ENCODE peak calls at places on chromosomes 5 and 9, in seven cellular contexts. K is lung, A is fibroblast of pulmonary artery, J is lower leg skin, B is upper lobe of right lung, L is tibial artery, V is IMR-90. T is an unnamed sample.
A peak's percentile ranks its signal among the peaks of the same experiment; 100 is the strongest.

GRCh38 chr5:176995896-176996767 is 10.4 kb downstream of the UIMC1 start:
- DNase-seq in K (no peak), A (peak; percentile 88), J (no peak), B (no peak), L (no peak), V (peak; percentile 79), T (peak; percentile 87)

GRCh38 chr5:146463446-146463845 is 16.3 kb downstream of the TCERG1 start:
- DNase-seq in K (no peak), A (no peak), J (no peak), B (no peak), L (no peak), V (no peak), T (no peak)

GRCh38 chr5:71483355-71483754 is 27.9 kb downstream of the BDP1 start:
- DNase-seq in K (no peak), A (peak; percentile 75), J (no peak), B (no peak), L (no peak), V (peak; percentile 92), T (peak; percentile 63)

GRCh38 chr5:120655828-120656435 is 191.8 kb downstream of the PRR16 start:
- DNase-seq in K (peak; percentile 41), A (peak; percentile 38), J (peak; percentile 16), B (no peak), L (no peak), V (peak; percentile 22), T (peak; percentile 32)

GRCh38 chr9:34552606-34552981 is 29.8 kb upstream of the ENHO start:
- DNase-seq in K (no peak), A (no peak), J (no peak), B (peak; percentile 37), L (no peak), V (no peak), T (no peak)

GRCh38 chr5:79235578-79236363 is at the start of gene JMY:
- DNase-seq in K (peak; percentile 81), A (peak; percentile 86), J (peak; percentile 85), B (peak; percentile 94), L (peak; percentile 90), V (peak; percentile 85), T (peak; percentile 82)

GRCh38 chr9:6034954-6035353 is 19.5 kb upstream of the RANBP6 start:
- DNase-seq in K (no peak), A (no peak), J (no peak), B (no peak), L (no peak), V (no peak), T (no peak)

GRCh38 chr5:96344678-96345612 is 88.1 kb downstream of the PCSK1 start:
- DNase-seq in K (no peak), A (peak; percentile 94), J (no peak), B (no peak), L (no peak), V (peak; percentile 86), T (peak; percentile 84)

GRCh38 chr5:76641514-76642120 is 18.4 kb upstream of the F2RL2 start:
- DNase-seq in K (peak; percentile 34), A (peak; percentile 85), J (peak; percentile 51), B (no peak), L (peak; percentile 79), V (peak; percentile 79), T (peak; percentile 80)

GRCh38 chr9:69243116-69243515 is 69.0 kb downstream of the TJP2 start:
- DNase-seq in K (no peak), A (no peak), J (no peak), B (no peak), L (no peak), V (no peak), T (no peak)

GRCh38 chr5:40799248-40799647 is 1.1 kb upstream of the PRKAA1 start:
- DNase-seq in K (no peak), A (no peak), J (no peak), B (no peak), L (no peak), V (peak; percentile 33), T (no peak)
- H3K4me3 ChIP-seq in K (no peak overlapping the region), A (peak overlapping the region; percentile 96), J (no peak overlapping the region), B (peak overlapping the region; percentile 89), L (peak overlapping the region; percentile 89), V (peak overlapping the region; percentile 85), T (peak overlapping the region; percentile 75)

DNA sequence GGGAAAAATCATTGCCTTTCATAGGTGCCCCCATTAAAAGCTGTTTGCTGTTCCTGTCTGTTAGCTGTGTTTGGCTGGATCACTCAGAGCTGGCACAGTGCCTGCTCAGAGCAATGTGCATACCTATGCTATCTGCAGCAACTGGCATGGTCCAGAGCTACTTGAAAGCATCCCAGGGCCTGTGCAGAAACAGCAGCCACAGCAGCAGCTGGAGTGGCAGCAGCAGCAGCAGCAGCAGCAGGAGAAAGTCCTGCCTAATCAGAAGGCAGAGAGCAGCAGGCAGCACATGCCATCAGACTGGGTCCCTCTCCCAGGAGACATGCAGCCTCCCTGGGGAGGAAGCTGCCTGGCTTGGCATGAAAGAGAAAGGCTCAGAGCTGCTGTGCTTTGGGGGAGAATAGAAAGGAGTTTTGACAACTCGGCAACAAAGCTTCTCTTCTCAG is 243.8 kb upstream of the WWC1 start:
- DNase-seq in K (no peak), A (no peak), J (no peak), B (no peak), L (no peak), V (no peak), T (no peak)
- TF ChIP-seq CTCF in K (no peak), A (no peak), J (no peak), B (no peak), L (no peak), V (no peak), T (no peak)

GRCh38 chr9:33290994-33291397 is 680 bp downstream of the NFX1 start:
- DNase-seq in K (no peak), A (no peak), J (no peak), B (no peak), L (no peak), V (peak; percentile 91), T (no peak)

GRCh38 chr9:33297455-33297854 is 7.1 kb downstream of the NFX1 start:
- DNase-seq in K (peak; percentile 38), A (no peak), J (peak; percentile 22), B (no peak), L (peak; percentile 66), V (no peak), T (no peak)

GRCh38 chr9:33293782-33294181 is 3.5 kb downstream of the NFX1 start:
- DNase-seq in K (no peak), A (no peak), J (no peak), B (no peak), L (no peak), V (no peak), T (no peak)

GRCh38 chr9:33295571-33295970 is 5.3 kb downstream of the NFX1 start:
- DNase-seq in K (no peak), A (no peak), J (no peak), B (no peak), L (no peak), V (no peak), T (no peak)

DNA sequence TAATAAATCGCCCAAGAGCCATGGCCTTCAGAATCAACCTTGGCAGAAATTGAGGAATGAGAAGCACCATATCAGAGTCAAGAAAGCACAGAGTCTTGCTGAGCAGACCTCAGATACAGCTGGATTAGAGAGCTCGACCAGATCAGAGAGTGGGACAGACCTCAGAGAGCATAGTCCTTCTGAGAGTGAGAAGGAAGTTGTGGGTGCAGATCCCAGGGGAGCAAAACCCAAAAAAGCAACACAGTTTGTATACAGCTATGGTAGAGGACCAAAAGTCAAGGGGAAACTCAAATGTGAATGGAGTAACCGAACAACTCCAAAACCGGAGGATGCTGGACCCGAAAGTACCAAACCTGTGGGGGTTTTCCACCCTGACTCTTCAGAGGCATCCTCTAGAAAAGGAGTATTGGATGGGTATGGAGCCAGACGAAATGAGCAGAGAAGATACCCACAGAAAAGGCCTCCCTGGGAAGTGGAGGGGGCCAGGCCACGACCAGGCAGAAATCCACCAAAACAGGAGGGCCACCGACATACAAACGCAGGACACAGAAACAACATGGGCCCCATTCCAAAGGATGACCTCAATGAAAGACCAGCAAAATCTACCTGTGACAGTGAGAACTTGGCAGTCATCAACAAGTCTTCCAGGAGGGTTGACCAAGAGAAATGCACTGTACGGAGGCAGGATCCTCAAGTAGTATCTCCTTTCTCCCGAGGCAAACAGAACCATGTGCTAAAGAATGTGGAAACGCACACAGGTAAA is 4.5 kb downstream of the NFX1 start:
- DNase-seq in K (no peak), A (no peak), J (no peak), B (no peak), L (no peak), V (no peak), T (no peak)
- H3K4me3 ChIP-seq in K (no peak overlapping the region), A (no peak overlapping the region), J (no peak overlapping the region), B (no peak overlapping the region), L (no peak overlapping the region), V (no peak overlapping the region), T (no peak overlapping the region)

DNA sequence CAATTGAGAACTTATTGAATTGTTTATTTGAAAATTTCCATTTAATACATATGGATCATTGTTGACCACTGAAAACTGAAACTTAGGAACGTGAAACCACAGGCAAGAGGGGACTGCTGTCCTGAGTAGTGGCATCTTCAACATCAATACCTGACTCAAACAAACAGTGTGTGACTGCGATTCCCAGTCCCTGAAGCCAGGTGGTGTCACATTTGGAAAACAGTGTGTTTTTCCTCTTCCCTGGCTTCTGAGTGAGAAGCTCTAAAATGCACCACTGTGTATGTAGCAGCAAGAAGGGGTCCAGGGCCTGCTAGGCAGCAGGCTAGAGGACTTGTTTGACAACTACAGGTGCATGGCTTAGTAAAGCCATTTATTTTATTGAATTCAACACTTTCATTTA is 10.8 kb downstream of the GAPT start:
- DNase-seq in K (no peak), A (no peak), J (no peak), B (no peak), L (no peak), V (no peak), T (no peak)
- TF ChIP-seq CTCF in K (no peak), A (no peak), J (no peak), B (no peak), L (no peak), V (no peak), T (no peak)

GRCh38 chr9:133606722-133607053 is 2.5 kb downstream of the FAM163B start:
- DNase-seq in K (no peak), A (no peak), J (no peak), B (no peak), L (no peak), V (no peak), T (no peak)
- H3K4me3 ChIP-seq in K (no peak overlapping the region), A (no peak overlapping the region), J (no peak overlapping the region), B (no peak overlapping the region), L (no peak overlapping the region), V (no peak overlapping the region), T (no peak overlapping the region)

GRCh38 chr5:55254802-55255201 is 21.4 kb upstream of the CCNO start:
- DNase-seq in K (no peak), A (no peak), J (no peak), B (no peak), L (no peak), V (no peak), T (no peak)
- TF ChIP-seq CTCF in K (no peak), A (no peak), J (no peak), B (no peak), L (no peak), V (no peak), T (no peak)

DNA sequence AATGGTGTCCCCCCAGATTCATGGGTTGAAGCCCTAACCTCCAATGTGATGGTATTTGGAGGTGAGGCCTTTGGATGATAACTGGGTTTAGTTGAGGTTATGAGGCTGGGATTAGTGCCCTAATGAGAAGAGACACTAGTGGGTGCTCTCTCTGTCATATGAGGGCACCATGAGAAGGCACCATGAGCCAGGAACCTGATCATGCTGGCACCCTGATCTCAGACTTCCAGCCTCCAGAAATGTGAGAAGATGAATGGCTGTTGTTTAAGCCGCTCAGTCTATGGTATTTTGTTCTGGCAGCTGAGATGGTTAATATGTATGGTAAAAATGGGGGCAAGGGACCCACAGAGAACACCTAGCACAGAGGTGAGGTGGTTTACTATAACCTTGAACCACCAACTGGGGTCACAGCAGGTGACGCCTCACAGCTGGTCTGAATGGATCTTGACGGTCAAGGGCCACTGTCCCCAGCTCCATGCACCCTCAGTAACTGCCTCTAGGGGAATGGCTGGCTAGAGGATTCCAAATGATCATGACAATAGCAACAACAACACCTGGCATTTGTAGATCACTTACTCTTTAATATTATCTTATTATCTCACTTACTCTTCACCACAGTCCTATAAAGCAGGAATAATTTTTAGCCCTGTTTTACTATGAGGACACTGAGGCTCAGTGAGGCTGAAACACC is 57.1 kb downstream of the FOXI1 start:
- DNase-seq in K (no peak), A (no peak), J (no peak), B (no peak), L (no peak), V (no peak), T (no peak)
- H3K4me3 ChIP-seq in K (no peak overlapping the region), A (no peak overlapping the region), J (no peak overlapping the region), B (no peak overlapping the region), L (no peak overlapping the region), V (no peak overlapping the region), T (no peak overlapping the region)

T was measured in fibroblast of villous mesenchyme.